ENCODE peak calls at places on chromosomes 3 and 15, in seven cellular contexts. I, L, Q, V, A, Z and E are unnamed samples.

GRCh38 chr15:54159044-54159443 is 180.8 kb downstream of the UNC13C start:
- DNase-seq in I (no peak), L (no peak), Q (no peak), V (no peak), A (no peak), Z (no peak), E (no peak)

GRCh38 chr15:68633181-68634121 is 54.7 kb downstream of the CORO2B start:
- DNase-seq in I (no peak), L (no peak), Q (no peak), V (no peak), A (no peak), Z (no peak), E (no peak)

GRCh38 chr15:35107122-35107521 is 22.0 kb upstream of the NANOGP8 start:
- DNase-seq in I (peak; percentile 30), L (no peak), Q (no peak), V (no peak), A (no peak), Z (no peak), E (no peak)

GRCh38 chr3:79926522-79926921 is 158.7 kb upstream of the ROBO1 start:
- DNase-seq in I (no peak), L (no peak), Q (no peak), V (no peak), A (no peak), Z (no peak), E (no peak)

GRCh38 chr3:81872566-81872965 is 111.1 kb upstream of the GBE1 start:
- DNase-seq in I (peak; percentile 65), L (no peak), Q (no peak), V (no peak), A (no peak), Z (no peak), E (no peak)

GRCh38 chr3:144119611-144120010 is 148.0 kb downstream of the DIPK2A start:
- DNase-seq in I (no peak), L (no peak), Q (no peak), V (no peak), A (no peak), Z (peak; percentile 33), E (no peak)

GRCh38 chr3:34075975-34076374 is 277.5 kb downstream of the PDCD6IP start:
- DNase-seq in I (no peak), L (no peak), Q (no peak), V (no peak), A (no peak), Z (no peak), E (no peak)

GRCh38 chr15:94327356-94327936 is 96.1 kb downstream of the MCTP2 start:
- DNase-seq in I (peak; percentile 57), L (peak; percentile 63), Q (peak; percentile 51), V (no peak), A (peak; percentile 23), Z (peak; percentile 34), E (no peak)

GRCh38 chr3:186235554-186235953 is 126.5 kb downstream of the DGKG start:
- DNase-seq in I (no peak), L (no peak), Q (no peak), V (no peak), A (no peak), Z (no peak), E (no peak)

GRCh38 chr3:69499899-69500316 is 114.0 kb upstream of the FRMD4B start:
- DNase-seq in I (peak; percentile 27), L (no peak), Q (peak; percentile 30), V (peak; percentile 50), A (no peak), Z (no peak), E (no peak)

GRCh38 chr15:70584838-70585706 is 178.3 kb downstream of the UACA start:
- DNase-seq in I (peak; percentile 53), L (no peak), Q (no peak), V (no peak), A (no peak), Z (peak; percentile 89), E (no peak)

GRCh38 chr3:60114191-60114590 is 1064.4 kb upstream of the CFAP20DC start:
- DNase-seq in I (no peak), L (no peak), Q (no peak), V (no peak), A (no peak), Z (no peak), E (no peak)

GRCh38 chr3:107458871-107459270 is 63.9 kb upstream of the BBX start:
- DNase-seq in I (peak; percentile 4), L (peak; percentile 39), Q (peak; percentile 60), V (no peak), A (no peak), Z (no peak), E (no peak)

GRCh38 chr15:65346856-65347598 is 30.8 kb downstream of the IGDCC3 start:
- DNase-seq in I (no peak), L (peak; percentile 47), Q (no peak), V (no peak), A (no peak), Z (no peak), E (no peak)

GRCh38 chr15:78937132-78937739 is 7.6 kb downstream of the CTSH start:
- DNase-seq in I (no peak), L (no peak), Q (peak; percentile 86), V (peak; percentile 54), A (no peak), Z (no peak), E (no peak)

GRCh38 chr15:69359724-69360123 is 54.4 kb upstream of the KIF23 start:
- DNase-seq in I (peak; percentile 59), L (no peak), Q (peak; percentile 16), V (no peak), A (peak; percentile 21), Z (no peak), E (no peak)

GRCh38 chr15:26971303-26972018 is 480 bp downstream of the GABRG3 start:
- DNase-seq in I (no peak), L (peak; percentile 41), Q (no peak), V (no peak), A (no peak), Z (peak; percentile 65), E (no peak)
- H3K4me3 ChIP-seq in I (no peak overlapping the region), L (peak overlapping the region; percentile 67), Q (peak overlapping the region; percentile 34), V (peak overlapping the region; percentile 40), A (no peak overlapping the region), Z (peak overlapping the region; percentile 82), E (peak overlapping the region; percentile 64)

GRCh38 chr3:16663852-16664712 is 58.9 kb upstream of the DAZL start:
- DNase-seq in I (peak; percentile 13), L (peak; percentile 26), Q (no peak), V (no peak), A (no peak), Z (peak; percentile 17), E (no peak)
- H3K4me3 ChIP-seq in I (no peak overlapping the region), L (no peak overlapping the region), Q (no peak overlapping the region), V (no peak overlapping the region), A (no peak overlapping the region), Z (no peak overlapping the region), E (no peak overlapping the region)

DNA sequence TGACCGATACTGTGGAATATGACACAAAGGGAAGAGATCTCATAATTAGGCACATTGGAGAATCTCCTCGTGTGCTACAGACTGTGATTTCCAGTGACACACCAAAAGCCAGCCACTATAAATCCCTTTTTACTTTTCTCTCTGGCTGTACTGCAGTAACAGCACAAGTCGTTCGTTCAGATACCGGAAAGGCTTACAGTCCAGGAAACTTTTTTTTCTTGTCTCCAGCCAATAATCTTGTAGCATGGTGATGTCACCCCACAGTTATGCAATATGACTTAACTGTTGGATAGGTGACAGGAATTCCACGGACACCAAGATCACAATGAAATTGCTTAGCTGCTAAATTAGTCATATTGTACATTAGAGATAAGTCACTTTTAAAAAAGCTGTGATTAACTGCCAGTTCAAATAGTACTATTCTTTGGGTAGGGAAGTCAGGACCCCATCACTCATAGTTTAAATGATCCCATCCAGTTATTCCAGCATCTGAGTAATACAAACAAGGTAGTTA is 36.3 kb upstream of the TSC22D2 start:
- DNase-seq in I (peak; percentile 97), L (peak; percentile 93), Q (peak; percentile 99), V (no peak), A (peak; percentile 97), Z (peak; percentile 33), E (no peak)
- H3K4me3 ChIP-seq in I (peak overlapping the region; percentile 58), L (peak overlapping the region; percentile 55), Q (no peak overlapping the region), V (peak overlapping the region; percentile 54), A (peak overlapping the region; percentile 63), Z (no peak overlapping the region), E (no peak overlapping the region)

DNA sequence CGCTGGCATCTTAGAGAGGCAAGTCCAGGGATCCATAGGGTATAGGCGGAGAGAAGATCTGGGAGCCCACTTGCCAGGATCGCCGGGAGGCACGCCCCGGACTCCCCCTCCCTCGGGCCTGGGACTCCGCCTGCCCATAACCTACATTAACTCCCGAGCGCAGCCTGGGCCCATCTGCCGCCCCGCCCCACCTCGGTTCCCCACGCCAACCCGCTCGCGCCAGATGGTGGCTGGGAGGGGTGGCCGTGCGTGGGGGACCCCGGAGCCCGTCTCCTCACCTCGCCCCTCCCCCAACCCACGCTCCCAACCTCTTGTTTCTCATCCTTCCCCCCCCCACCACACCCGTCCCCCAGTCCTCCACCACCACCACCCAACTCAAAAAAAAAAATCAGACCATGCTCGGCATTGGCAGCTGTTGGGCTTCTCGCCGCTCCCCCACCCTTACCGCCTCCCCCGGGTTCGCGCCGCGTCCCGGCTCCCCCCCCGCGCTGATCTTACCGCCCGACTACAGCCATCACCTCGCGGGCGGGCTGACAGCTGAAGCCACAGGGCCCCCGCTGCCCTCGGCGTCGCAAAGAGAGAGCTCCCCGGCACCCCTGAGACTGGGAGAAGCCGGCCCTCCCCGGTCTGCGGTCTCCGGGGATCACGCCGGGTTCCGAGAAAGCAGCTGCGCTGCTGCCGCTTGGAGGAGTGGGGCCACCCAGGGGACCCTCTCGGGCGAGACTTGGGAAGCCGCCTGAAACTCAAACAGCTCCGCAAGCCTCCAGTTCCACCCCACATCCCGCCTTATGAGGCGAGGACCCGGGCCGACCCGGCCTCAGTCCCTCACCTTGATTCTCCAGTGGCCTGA is 1.4 kb upstream of the DLL4 start:
- DNase-seq in I (no peak), L (peak; percentile 74), Q (no peak), V (no peak), A (no peak), Z (no peak), E (no peak)
- H3K4me3 ChIP-seq in I (peak overlapping the region; percentile 57), L (peak overlapping the region; percentile 56), Q (peak overlapping the region; percentile 41), V (peak overlapping the region; percentile 77), A (peak overlapping the region; percentile 22), Z (peak overlapping the region; percentile 57), E (peak overlapping the region; percentile 59)

GRCh38 chr3:197356275-197356674 is 57.9 kb upstream of the DLG1 start:
- DNase-seq in I (no peak), L (no peak), Q (no peak), V (peak; percentile 66), A (no peak), Z (no peak), E (no peak)
- H3K4me3 ChIP-seq in I (no peak overlapping the region), L (no peak overlapping the region), Q (no peak overlapping the region), V (peak overlapping the region; percentile 23), A (peak overlapping the region; percentile 15), Z (no peak overlapping the region), E (no peak overlapping the region)

DNA sequence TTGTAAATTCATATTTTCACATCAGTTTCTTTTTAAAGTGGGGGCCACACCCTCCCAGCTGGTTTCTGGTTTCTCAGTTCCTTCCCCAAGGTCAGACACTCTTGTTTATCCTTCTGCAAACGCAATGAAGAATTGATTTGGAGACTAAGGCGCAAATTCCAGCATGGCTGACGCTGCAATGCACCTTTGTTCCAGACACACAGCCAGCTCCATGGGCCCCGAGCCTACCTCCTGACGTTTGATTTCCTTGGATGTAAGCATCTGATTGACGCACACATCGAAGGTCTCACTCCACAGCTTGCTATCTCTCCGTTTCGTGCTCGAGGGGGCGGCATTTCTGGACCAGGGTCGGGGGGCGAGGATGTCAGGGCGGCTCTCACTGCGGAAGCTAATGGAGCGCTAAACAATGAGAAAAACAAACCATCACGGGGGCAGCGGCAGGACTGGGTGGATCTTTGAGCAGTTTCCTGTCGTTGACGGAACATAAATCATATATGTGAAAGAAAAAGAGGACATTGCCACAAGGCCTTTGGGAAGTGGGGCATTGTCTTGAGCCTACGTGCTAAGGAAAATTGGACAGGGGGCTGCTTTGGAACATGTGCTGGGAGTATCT is 46.9 kb downstream of the ARHGEF3 start:
- DNase-seq in I (no peak), L (no peak), Q (no peak), V (no peak), A (no peak), Z (no peak), E (no peak)
- H3K4me3 ChIP-seq in I (no peak overlapping the region), L (no peak overlapping the region), Q (no peak overlapping the region), V (peak overlapping the region; percentile 42), A (no peak overlapping the region), Z (no peak overlapping the region), E (no peak overlapping the region)